ENCODE peak calls at places on chromosomes 5 and 9, in six cellular contexts. H is K562; W is CD4-positive, alpha-beta T cell; P is mesothelial cell of epicardium; O is epithelial cell of esophagus; F is heart left ventricle. U is an unnamed sample.

GRCh38 chr9:86613943-86614342 is 259.7 kb upstream of the TUT7 start:
- DNase-seq in P (no peak), O (no peak), W (no peak), F (no peak), H (no peak), U (no peak)

GRCh38 chr9:85900504-85901201 is 40.3 kb upstream of the NAA35 start:
- DNase-seq in W (no peak), O (peak; percentile 63), H (peak; percentile 55), F (no peak), P (no peak), U (no peak)

GRCh38 chr9:125370786-125371185 is 109.2 kb downstream of the GAPVD1 start:
- DNase-seq in P (no peak), H (no peak), F (no peak), W (no peak), O (no peak), U (no peak)

GRCh38 chr5:27594141-27594540 is 555.8 kb upstream of the CDH9 start:
- DNase-seq in H (no peak), W (no peak), F (no peak), P (no peak), O (no peak), U (no peak)

GRCh38 chr5:93151121-93151520 is 429.9 kb downstream of the NR2F1-AS1 start:
- DNase-seq in F (no peak), W (no peak), H (no peak), O (no peak), P (no peak), U (no peak)

GRCh38 chr9:109114670-109115069 is 5.1 kb downstream of the TMEM245 start:
- DNase-seq in H (no peak), O (peak; percentile 83), W (no peak), F (no peak), P (no peak), U (no peak)

GRCh38 chr9:130110596-130111021 is 56.9 kb downstream of the GPR107 start:
- DNase-seq in F (no peak), O (no peak), H (no peak), P (no peak), W (no peak), U (no peak)

GRCh38 chr9:130268521-130269131 is 3.1 kb downstream of the HMCN2 start:
- DNase-seq in F (no peak), W (no peak), P (no peak), H (no peak), O (no peak), U (no peak)

GRCh38 chr9:96721303-96721702 is 56.6 kb downstream of the ZNF510 start:
- DNase-seq in F (no peak), P (no peak), O (no peak), H (no peak), W (no peak), U (no peak)

GRCh38 chr5:72507360-72508238 is at the start of gene ZNF366:
- DNase-seq in F (peak; percentile 28), P (no peak), O (no peak), H (no peak), W (no peak), U (no peak)

GRCh38 chr9:37705787-37706186 is 47.8 kb upstream of the TRMT10B start:
- DNase-seq in P (no peak), H (no peak), F (no peak), W (no peak), O (no peak), U (no peak)

GRCh38 chr9:131402738-131403492 is 9.0 kb downstream of the PRRC2B start:
- DNase-seq in F (peak; percentile 94), W (no peak), H (no peak), O (peak; percentile 86), P (no peak), U (peak; percentile 87)

GRCh38 chr5:2579126-2579525 is 172.4 kb downstream of the IRX2 start:
- DNase-seq in W (no peak), P (no peak), F (no peak), H (no peak), O (no peak), U (no peak)

DNA sequence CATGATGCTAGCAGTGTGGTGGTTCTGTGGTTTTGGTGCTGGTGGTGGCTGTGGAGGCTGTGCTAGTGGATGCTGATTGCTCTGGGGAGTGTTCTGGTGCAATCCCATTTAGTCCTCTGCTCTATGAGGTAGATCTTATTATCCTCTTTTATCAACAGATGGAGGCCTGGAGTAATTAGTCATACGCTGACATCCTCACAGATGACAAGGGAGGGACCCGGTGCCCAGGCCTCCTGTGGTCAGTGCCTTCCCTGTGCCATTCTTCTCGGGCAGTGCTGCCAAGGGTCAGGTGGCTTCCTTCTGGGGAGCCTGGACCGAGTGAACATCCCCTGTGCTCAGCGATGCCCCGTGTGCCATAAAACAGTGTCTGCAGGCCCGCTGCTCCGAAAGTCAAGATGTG is 74.5 kb downstream of the COL5A1 start:
- DNase-seq in O (no peak), W (no peak), P (no peak), H (no peak), F (no peak), U (no peak)
- TF ChIP-seq CTCF in O (no peak), W (no peak), P (no peak), H (no peak), F (no peak), U (no peak)

GRCh38 chr9:88657893-88658292 is 122.9 kb downstream of the NXNL2 start:
- DNase-seq in W (no peak), O (no peak), F (no peak), P (no peak), H (no peak), U (no peak)

GRCh38 chr9:88646539-88646938 is 111.6 kb downstream of the NXNL2 start:
- DNase-seq in O (no peak), W (no peak), F (no peak), H (no peak), P (no peak), U (no peak)

GRCh38 chr9:88652876-88653275 is 117.9 kb downstream of the NXNL2 start:
- DNase-seq in W (no peak), P (no peak), H (no peak), F (no peak), O (no peak), U (no peak)

GRCh38 chr9:88653926-88654325 is 118.9 kb downstream of the NXNL2 start:
- DNase-seq in P (no peak), O (peak; percentile 21), H (no peak), W (no peak), F (no peak), U (no peak)

DNA sequence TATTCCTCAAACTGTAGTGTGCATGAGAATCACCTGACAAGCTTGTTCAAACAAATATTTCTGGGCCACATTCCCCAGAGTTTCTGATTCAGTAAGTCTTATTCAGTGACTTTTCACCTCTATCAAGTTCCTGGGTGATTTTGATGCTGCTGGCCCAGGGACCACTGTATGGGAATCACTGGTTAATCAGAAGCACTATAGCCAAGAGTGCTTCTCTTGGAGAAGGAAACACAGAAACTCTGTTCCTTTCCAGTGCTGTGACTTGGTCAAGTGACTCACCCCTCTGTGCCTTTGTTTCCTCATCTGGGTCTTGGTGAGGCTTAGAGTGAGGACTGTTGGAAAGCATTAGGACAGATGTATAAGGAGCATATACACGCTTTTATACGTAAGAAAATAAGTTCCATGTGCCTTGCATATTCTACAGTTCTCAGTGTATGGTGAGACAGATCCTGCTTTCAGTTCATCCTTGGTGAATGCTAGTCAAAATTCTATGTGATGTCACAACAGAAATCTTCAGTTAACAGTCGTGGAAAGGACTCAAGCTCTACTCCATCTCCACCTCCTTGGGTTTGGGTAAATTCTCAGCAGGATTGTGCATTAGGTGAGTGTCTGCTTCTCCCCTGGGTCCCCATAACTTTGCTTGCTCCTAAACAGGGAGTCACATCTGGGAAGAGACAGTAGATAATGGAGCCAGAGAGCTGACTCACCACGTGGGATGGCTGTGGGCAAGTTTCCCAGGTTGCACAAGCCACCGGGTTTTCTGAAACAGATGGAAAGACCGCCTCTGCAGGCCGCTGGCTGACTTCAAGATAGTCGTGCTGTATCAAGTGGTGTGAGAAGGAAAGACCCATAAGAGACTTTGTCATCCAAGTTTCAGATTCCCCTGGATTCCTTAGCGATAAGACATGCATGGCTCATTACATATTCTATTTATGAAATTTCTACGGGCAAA is 117.0 kb downstream of the NXNL2 start:
- DNase-seq in P (no peak), F (peak; percentile 87), O (peak; percentile 94), W (no peak), H (peak; percentile 53), U (peak; percentile 58)
- TF ChIP-seq CTCF in P (no peak), F (no peak), O (peak; percentile 32), W (no peak), H (peak; percentile 41), U (no peak)

GRCh38 chr5:176406436-176407052 is 9.8 kb downstream of the CLTB start:
- DNase-seq in O (no peak), P (no peak), W (no peak), F (no peak), H (no peak), U (no peak)
- TF ChIP-seq CTCF in O (no peak), P (no peak), W (no peak), F (no peak), H (no peak), U (no peak)

GRCh38 chr5:177981296-177982071 is 14.6 kb downstream of the PROP1 start:
- DNase-seq in H (no peak), F (no peak), P (no peak), O (no peak), W (peak; percentile 24), U (no peak)

GRCh38 chr5:177982956-177983355 is 13.1 kb downstream of the PROP1 start:
- DNase-seq in W (no peak), F (no peak), H (no peak), P (no peak), O (no peak), U (no peak)

GRCh38 chr5:177980776-177981175 is 15.3 kb downstream of the PROP1 start:
- DNase-seq in O (peak; percentile 13), W (peak; percentile 24), P (no peak), H (no peak), F (no peak), U (no peak)

GRCh38 chr5:177983763-177984564 is 12.1 kb downstream of the PROP1 start:
- DNase-seq in O (no peak), H (no peak), P (no peak), W (no peak), F (no peak), U (no peak)

DNA sequence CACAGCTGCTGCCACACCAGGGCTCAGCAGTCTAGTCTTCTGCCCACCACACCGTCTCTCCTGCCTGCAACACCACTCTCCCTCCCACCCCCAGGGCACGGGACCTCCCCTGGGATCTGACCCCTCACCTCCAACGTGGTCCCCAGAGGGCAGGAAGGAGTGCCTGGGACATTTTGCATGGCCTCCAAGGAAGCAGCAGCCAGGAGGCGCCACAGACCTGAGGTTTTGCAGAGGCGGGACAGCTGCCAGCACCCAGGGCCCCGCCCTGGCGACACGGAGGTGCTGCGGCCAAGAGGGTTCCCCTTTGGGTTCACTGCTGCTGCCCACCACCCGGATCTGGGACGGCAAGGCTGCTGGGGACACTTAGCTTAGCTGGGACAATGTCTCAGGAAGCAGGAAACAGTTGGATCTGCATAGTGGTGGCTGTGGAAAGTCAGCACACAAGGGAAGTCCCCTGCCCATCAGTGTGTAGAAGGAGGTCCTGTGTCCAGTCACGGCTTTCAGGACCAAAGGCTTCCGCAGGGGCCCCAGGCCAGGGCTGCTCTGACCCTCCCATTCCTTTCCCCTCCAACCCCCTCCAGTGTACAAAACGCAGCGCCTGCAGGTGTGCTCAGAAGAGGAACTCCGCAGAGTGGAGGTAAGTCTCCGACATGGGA is 13.8 kb downstream of the PROP1 start:
- DNase-seq in W (peak; percentile 33), F (no peak), O (no peak), P (no peak), H (peak; percentile 28), U (no peak)
- TF ChIP-seq CTCF in W (no peak), F (no peak), O (peak; percentile 12), P (no peak), H (peak; percentile 63), U (no peak)

U was measured in breast epithelium.